ENCODE peak calls at places on chromosome 10, in seven cellular contexts. T is heart right ventricle, O is stomach, W is cardiac muscle cell, R is RWPE2, Y is HCT116, H is glutamatergic neuron. Q is an unnamed sample.

GRCh38 chr10:29610876-29611647 is 23.7 kb downstream of the SVIL start:
- DNase-seq in H (no peak), T (no peak), O (no peak), W (no peak), R (no peak), Y (no peak), Q (no peak)

GRCh38 chr10:122243560-122243959 is 27.5 kb upstream of the BTBD16 start:
- DNase-seq in W (no peak), O (no peak), R (no peak), H (no peak), Y (no peak), T (no peak), Q (no peak)

GRCh38 chr10:27714349-27714748 is 31.3 kb downstream of the MKX start:
- DNase-seq in W (no peak), Y (no peak), O (no peak), T (no peak), H (no peak), R (no peak), Q (no peak)

GRCh38 chr10:102616071-102616770 is 28.1 kb upstream of the TRIM8 start:
- DNase-seq in W (peak), R (no peak), O (no peak), Y (no peak), T (peak), H (peak), Q (no peak)

GRCh38 chr10:96683065-96683464 is 37.2 kb downstream of the PIK3AP1 start:
- DNase-seq in O (no peak), Y (no peak), H (no peak), W (peak), R (no peak), T (no peak), Q (no peak)

GRCh38 chr10:131024259-131025131 is 287.0 kb downstream of the TCERG1L start:
- DNase-seq in R (no peak), H (no peak), W (no peak), Y (no peak), O (no peak), T (no peak), Q (no peak)

GRCh38 chr10:69093933-69094332 is 6.0 kb downstream of the SRGN start:
- DNase-seq in H (no peak), W (peak), O (no peak), R (no peak), T (no peak), Y (peak), Q (no peak)

GRCh38 chr10:129761166-129761565 is 202.9 kb downstream of the EBF3 start:
- DNase-seq in H (no peak), W (no peak), R (no peak), Y (no peak), O (peak), T (no peak), Q (peak)

GRCh38 chr10:50322075-50322474 is 70.8 kb upstream of the ASAH2 start:
- DNase-seq in R (no peak), Y (no peak), T (no peak), W (peak), H (no peak), O (no peak), Q (no peak)

GRCh38 chr10:18955041-18955440 is 93.6 kb upstream of the MALRD1 start:
- DNase-seq in H (no peak), O (no peak), T (no peak), W (no peak), R (no peak), Y (no peak), Q (no peak)

GRCh38 chr10:61688551-61689308 is 26.0 kb downstream of the CABCOCO1 start:
- DNase-seq in H (no peak), O (no peak), W (no peak), T (no peak), R (no peak), Y (no peak), Q (no peak)

GRCh38 chr10:123563581-123563855 is 102.6 kb upstream of the GPR26 start:
- DNase-seq in Y (no peak), W (no peak), H (no peak), R (no peak), T (no peak), O (no peak), Q (no peak)

GRCh38 chr10:101602767-101603398 is 14.8 kb downstream of the DPCD start:
- DNase-seq in H (peak), R (peak), T (peak), W (peak), Y (peak), O (peak), Q (peak)

GRCh38 chr10:33325929-33326328 is 8.5 kb downstream of the NRP1 start:
- DNase-seq in W (no peak), Y (no peak), O (no peak), H (no peak), T (no peak), R (no peak), Q (no peak)

GRCh38 chr10:33329178-33329577 is 5.3 kb downstream of the NRP1 start:
- DNase-seq in H (no peak), W (no peak), R (no peak), Y (no peak), T (no peak), O (no peak), Q (no peak)

GRCh38 chr10:33328253-33328652 is 6.2 kb downstream of the NRP1 start:
- DNase-seq in O (no peak), H (no peak), R (no peak), Y (no peak), T (no peak), W (no peak), Q (no peak)

GRCh38 chr10:33326897-33327296 is 7.6 kb downstream of the NRP1 start:
- DNase-seq in W (peak), H (no peak), R (no peak), Y (no peak), O (no peak), T (no peak), Q (no peak)

DNA sequence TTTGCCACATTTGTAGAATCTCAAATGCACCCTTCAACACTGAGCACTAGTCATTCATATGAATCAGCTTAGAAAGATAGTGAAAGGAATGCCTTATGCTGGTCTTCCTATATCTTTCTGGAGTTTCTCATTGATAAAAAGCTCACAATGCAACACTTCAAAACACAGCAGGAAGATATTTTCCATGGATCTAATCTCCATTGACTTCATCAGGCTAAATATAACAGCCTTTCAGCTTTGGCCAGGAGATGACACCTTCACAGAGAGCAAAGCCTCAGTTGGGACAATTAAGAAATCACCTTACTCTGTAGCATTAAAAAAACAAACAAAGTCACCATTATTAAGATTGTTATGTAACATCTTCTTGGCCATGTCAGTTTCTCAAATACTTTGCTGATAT is 6.7 kb downstream of the NRP1 start:
- DNase-seq in R (no peak), O (no peak), T (no peak), W (peak), Y (no peak), H (no peak), Q (no peak)
- TF ChIP-seq CTCF in R (peak), O (no peak), T (peak), W (peak), Y (peak), H (no peak), Q (peak)

DNA sequence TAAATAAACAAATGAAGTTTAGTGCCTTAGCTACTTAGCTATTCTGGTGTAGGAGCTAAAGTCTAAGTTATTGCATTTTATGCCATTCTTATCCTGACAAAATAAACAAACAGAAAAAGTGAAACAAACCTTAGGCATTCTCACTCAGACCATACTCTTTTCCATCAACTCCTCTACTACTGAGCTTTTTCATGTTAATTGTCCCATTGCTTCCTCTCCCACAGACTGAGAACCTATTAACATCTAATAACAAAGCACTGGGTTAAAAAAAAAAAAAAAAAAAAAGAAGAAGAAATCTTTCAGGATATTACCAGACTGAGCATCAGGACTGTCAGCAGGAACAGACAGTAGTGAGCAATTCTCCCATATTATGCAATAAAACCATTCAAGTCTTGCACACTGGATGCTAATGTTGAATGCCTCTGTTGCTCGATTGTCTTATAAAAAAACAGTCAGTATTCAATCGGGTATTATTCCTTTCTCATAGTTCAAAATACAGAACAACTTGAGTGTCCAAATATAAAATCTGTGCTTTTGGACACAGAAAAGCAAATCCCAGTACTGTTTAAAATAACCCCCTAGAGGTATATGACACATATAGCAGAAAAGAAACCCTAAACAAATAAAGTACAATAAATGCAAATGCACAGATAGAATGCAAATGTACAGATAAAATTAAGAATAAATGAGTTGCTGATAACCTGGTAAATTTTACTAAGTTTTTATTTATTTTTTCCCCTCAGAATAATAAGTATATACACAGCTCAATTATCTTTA is 531.4 kb upstream of the LRRTM3 start:
- DNase-seq in Y (no peak), R (no peak), O (no peak), T (no peak), W (no peak), H (no peak), Q (no peak)
- TF ChIP-seq CTCF in Y (no peak), R (no peak), O (no peak), T (no peak), W (no peak), H (no peak), Q (no peak)

GRCh38 chr10:71835671-71836593 is 15.1 kb downstream of the PSAP start:
- DNase-seq in H (peak), Y (no peak), W (peak), O (peak), T (peak), R (no peak), Q (peak)

GRCh38 chr10:71838264-71839211 is 12.5 kb downstream of the PSAP start:
- DNase-seq in Y (no peak), T (no peak), H (no peak), R (no peak), O (no peak), W (peak), Q (no peak)

GRCh38 chr10:71834343-71834674 is 16.7 kb downstream of the PSAP start:
- DNase-seq in Y (no peak), O (no peak), T (no peak), R (no peak), W (no peak), H (no peak), Q (no peak)

GRCh38 chr10:71836594-71836970 is 14.5 kb downstream of the PSAP start:
- DNase-seq in O (no peak), R (no peak), H (no peak), W (peak), T (no peak), Y (no peak), Q (no peak)

DNA sequence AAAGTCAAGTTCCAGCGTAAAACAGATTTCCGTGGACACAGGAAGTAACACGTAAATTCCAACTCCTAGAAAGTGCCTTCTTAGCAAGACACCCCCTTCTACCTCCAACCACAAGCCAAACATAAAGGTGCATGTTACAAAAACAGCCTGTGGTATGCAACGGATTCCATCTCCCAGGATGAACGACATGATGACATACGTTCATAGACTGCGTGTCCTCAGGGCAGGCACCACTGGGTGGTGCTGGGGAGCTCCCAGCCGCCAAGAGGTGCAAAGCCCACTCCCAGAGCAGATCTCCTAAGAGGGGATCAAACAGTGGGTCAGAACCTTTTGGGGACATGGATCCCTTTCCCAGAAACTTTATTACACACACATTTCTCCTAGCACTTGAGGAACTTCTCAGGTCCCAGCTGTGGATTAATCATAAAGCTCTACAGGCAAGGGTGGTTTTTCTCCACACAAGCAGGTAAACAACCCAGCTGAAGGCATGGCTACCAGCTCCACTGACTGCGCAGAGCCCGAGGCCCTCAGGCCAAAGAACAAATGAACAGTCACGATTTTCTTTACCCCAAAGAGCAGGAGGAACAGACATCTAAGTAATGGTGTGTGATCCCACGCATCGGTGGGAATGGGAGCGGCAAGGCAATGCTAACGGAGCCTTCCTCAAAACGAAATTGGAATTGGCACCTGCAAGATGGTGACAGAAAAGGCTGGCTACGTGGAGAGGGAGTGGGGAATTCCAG is 13.8 kb downstream of the PSAP start:
- DNase-seq in Y (no peak), H (peak), R (no peak), T (no peak), W (no peak), O (no peak), Q (no peak)
- TF ChIP-seq CTCF in Y (peak), H (peak), R (peak), T (peak), W (peak), O (no peak), Q (peak)

GRCh38 chr10:74755273-74755672 is 71.1 kb upstream of the KAT6B start:
- DNase-seq in Y (no peak), T (no peak), O (peak), H (no peak), W (no peak), R (no peak), Q (no peak)

GRCh38 chr10:74763934-74764591 is 62.3 kb upstream of the KAT6B start:
- DNase-seq in Y (no peak), H (no peak), O (no peak), W (no peak), T (no peak), R (no peak), Q (no peak)

GRCh38 chr10:74765465-74765864 is 60.9 kb upstream of the KAT6B start:
- DNase-seq in T (no peak), H (no peak), Y (no peak), R (no peak), O (no peak), W (no peak), Q (no peak)

GRCh38 chr10:74754397-74754796 is 72.0 kb upstream of the KAT6B start:
- DNase-seq in Y (no peak), W (no peak), O (no peak), T (no peak), R (no peak), H (no peak), Q (no peak)

GRCh38 chr10:74760042-74760979 is 66.1 kb upstream of the KAT6B start:
- DNase-seq in H (no peak), T (no peak), Y (no peak), O (no peak), W (no peak), R (no peak), Q (no peak)
- TF ChIP-seq CTCF in H (no peak), T (no peak), Y (no peak), O (no peak), W (no peak), R (no peak), Q (no peak)

GRCh38 chr10:34522542-34522941 is 292.6 kb downstream of the PARD3 start:
- DNase-seq in Y (no peak), W (peak), T (no peak), H (no peak), R (no peak), O (no peak), Q (no peak)
- TF ChIP-seq CTCF in Y (peak), W (peak), T (peak), H (no peak), R (peak), O (no peak), Q (peak)

GRCh38 chr10:63887026-63887589 is 365.9 kb downstream of the REEP3 start:
- DNase-seq in Y (peak), H (peak), O (no peak), R (no peak), T (no peak), W (peak), Q (no peak)
- TF ChIP-seq CTCF in Y (peak), H (peak), O (no peak), R (peak), T (no peak), W (peak), Q (no peak)

GRCh38 chr10:43265799-43266721 is 805 bp downstream of the RASGEF1A start:
- DNase-seq in W (no peak), O (peak), Y (no peak), R (peak), H (no peak), T (no peak), Q (peak)
- TF ChIP-seq CTCF in W (no peak), O (no peak), Y (peak), R (peak), H (no peak), T (peak), Q (no peak)

GRCh38 chr10:785539-786214 is 96.2 kb upstream of the DIP2C start:
- DNase-seq in O (peak), H (no peak), T (no peak), W (no peak), R (no peak), Y (no peak), Q (no peak)

GRCh38 chr10:782751-783648 is 93.5 kb upstream of the DIP2C start:
- DNase-seq in R (no peak), H (no peak), Y (no peak), W (no peak), T (no peak), O (peak), Q (peak)

GRCh38 chr10:784377-784758 is 94.9 kb upstream of the DIP2C start:
- DNase-seq in R (no peak), O (peak), Y (peak), T (no peak), H (peak), W (no peak), Q (no peak)

GRCh38 chr10:786666-787512 is 97.4 kb upstream of the DIP2C start:
- DNase-seq in O (peak), Y (no peak), H (no peak), T (no peak), W (no peak), R (no peak), Q (peak)

GRCh38 chr10:784759-785538 is 95.5 kb upstream of the DIP2C start:
- DNase-seq in Y (peak), H (peak), W (peak), T (peak), O (peak), R (peak), Q (peak)
- TF ChIP-seq CTCF in Y (no peak), H (no peak), W (peak), T (no peak), O (no peak), R (no peak), Q (no peak)

Q was measured in osteocyte.